ENCODE peak calls at places on chromosomes 1 and 21, in five cellular contexts. J, Q, W, Y and E are unnamed samples.

GRCh38 chr1:65172936-65173335 is 24.9 kb downstream of the AK4 start:
- DNase-seq in J (no peak), Y (no peak), Q (no peak), W (no peak), E (no peak)

GRCh38 chr1:14190508-14190907 is 408.0 kb upstream of the KAZN start:
- DNase-seq in J (no peak), Q (no peak), Y (no peak), W (no peak), E (no peak)

GRCh38 chr1:200081151-200081981 is 53.9 kb downstream of the NR5A2 start:
- DNase-seq in J (no peak), W (no peak), Q (no peak), Y (no peak), E (no peak)

GRCh38 chr1:105492941-105493340 is 1563.5 kb upstream of the PRMT6 start:
- DNase-seq in W (no peak), Y (no peak), J (no peak), Q (no peak), E (no peak)

GRCh38 chr1:164261691-164262240 is 297.2 kb upstream of the PBX1 start:
- DNase-seq in Q (no peak), W (no peak), Y (no peak), J (no peak), E (no peak)

GRCh38 chr1:65812065-65812464 is 19.4 kb downstream of the PDE4B start:
- DNase-seq in J (peak; percentile 40), W (no peak), Q (peak; percentile 71), Y (no peak), E (no peak)

GRCh38 chr21:39961251-39961650 is 94.0 kb downstream of the PCP4 start:
- DNase-seq in W (no peak), J (no peak), Y (no peak), Q (no peak), E (no peak)

GRCh38 chr1:204479387-204480136 is 15.0 kb downstream of the PIK3C2B start:
- DNase-seq in W (no peak), J (no peak), Q (no peak), Y (no peak), E (no peak)

GRCh38 chr1:22398656-22399420 is 52.8 kb upstream of the ZBTB40 start:
- DNase-seq in Y (no peak), W (no peak), J (no peak), Q (no peak), E (peak; percentile 88)

GRCh38 chr1:53862507-53862906 is 24.4 kb upstream of the NDC1 start:
- DNase-seq in W (no peak), J (no peak), Q (no peak), Y (no peak), E (no peak)

GRCh38 chr1:156760092-156760795 is 7.1 kb upstream of the PRCC start:
- DNase-seq in Q (peak; percentile 86), W (no peak), J (no peak), Y (no peak), E (no peak)

GRCh38 chr1:154519661-154520060 is 17.4 kb upstream of the SHE start:
- DNase-seq in Y (no peak), Q (no peak), W (no peak), J (no peak), E (no peak)

GRCh38 chr1:54516249-54516920 is 31.6 kb upstream of the ACOT11 start:
- DNase-seq in Q (no peak), W (no peak), J (no peak), Y (no peak), E (no peak)

GRCh38 chr21:46661211-46661625 is 25.7 kb downstream of the PRMT2 start:
- DNase-seq in W (no peak), Q (peak; percentile 62), J (peak; percentile 91), Y (peak; percentile 21), E (peak; percentile 60)

GRCh38 chr21:21165063-21165645 is 166.9 kb downstream of the NCAM2 start:
- DNase-seq in J (peak; percentile 59), Q (no peak), W (no peak), Y (no peak), E (no peak)

GRCh38 chr1:3625151-3625907 is 514 bp downstream of the TPRG1L start:
- DNase-seq in Q (no peak), W (no peak), Y (peak; percentile 43), J (peak; percentile 76), E (no peak)

GRCh38 chr1:167442854-167443565 is 75.3 kb downstream of the CD247 start:
- DNase-seq in W (no peak), J (no peak), Q (no peak), Y (no peak), E (no peak)

GRCh38 chr1:10105484-10105883 is 72.7 kb downstream of the UBE4B start:
- DNase-seq in J (no peak), Y (no peak), Q (peak; percentile 33), W (no peak), E (no peak)

GRCh38 chr1:28056129-28056925 is 32.1 kb downstream of the EYA3 start:
- DNase-seq in W (no peak), Y (peak; percentile 30), Q (no peak), J (no peak), E (no peak)

GRCh38 chr1:246302671-246303317 is 204.3 kb downstream of the SMYD3 start:
- DNase-seq in Q (no peak), Y (no peak), W (no peak), J (no peak), E (no peak)

GRCh38 chr21:44444286-44444931 is 10.9 kb upstream of the LRRC3 start:
- DNase-seq in J (no peak), Y (no peak), W (no peak), Q (no peak), E (no peak)

GRCh38 chr1:85339089-85339488 is 62.7 kb upstream of the BCL10 start:
- DNase-seq in Q (no peak), Y (no peak), W (no peak), J (no peak), E (no peak)

GRCh38 chr1:78465143-78465542 is 25.6 kb upstream of the PTGFR start:
- DNase-seq in Y (no peak), J (no peak), Q (no peak), W (no peak), E (no peak)

GRCh38 chr1:8004113-8004802 is 21.9 kb downstream of the ERRFI1 start:
- DNase-seq in Q (no peak), J (no peak), Y (no peak), W (no peak), E (no peak)

GRCh38 chr1:246580497-246581047 is 14.3 kb downstream of the CNST start:
- DNase-seq in J (no peak), Q (no peak), W (no peak), Y (no peak), E (no peak)

GRCh38 chr1:170262540-170262939 is 116.8 kb downstream of the NTMT2 start:
- DNase-seq in Y (no peak), J (no peak), W (no peak), Q (no peak), E (no peak)

GRCh38 chr1:1204998-1205768 is 1.2 kb downstream of the TNFRSF18 start:
- DNase-seq in Q (no peak), J (no peak), W (no peak), Y (no peak), E (no peak)

GRCh38 chr1:192474080-192474683 is 101.4 kb upstream of the RGS1 start:
- DNase-seq in Q (no peak), Y (no peak), J (no peak), W (no peak), E (peak; percentile 27)

GRCh38 chr1:82160036-82160435 is 359.3 kb downstream of the ADGRL2 start:
- DNase-seq in Y (no peak), Q (no peak), W (no peak), J (no peak), E (no peak)

GRCh38 chr21:38646213-38646837 is 148.0 kb upstream of the ERG start:
- DNase-seq in J (no peak), W (no peak), Y (no peak), Q (no peak), E (no peak)

GRCh38 chr1:76035053-76035452 is 39.5 kb upstream of the ST6GALNAC3 start:
- DNase-seq in W (no peak), Y (no peak), J (no peak), Q (no peak), E (no peak)

GRCh38 chr1:101175474-101175873 is 61.3 kb upstream of the S1PR1 start:
- DNase-seq in Y (no peak), W (no peak), Q (no peak), J (no peak), E (no peak)

GRCh38 chr1:64845831-64846425 is 101.1 kb downstream of the RAVER2 start:
- DNase-seq in Q (no peak), Y (no peak), J (no peak), W (no peak), E (no peak)

GRCh38 chr1:151988405-151988851 is 5.2 kb downstream of the S100A10 start:
- DNase-seq in J (peak; percentile 71), W (no peak), Y (no peak), Q (no peak), E (no peak)

GRCh38 chr1:28900562-28900961 is 13.8 kb upstream of the EPB41 start:
- DNase-seq in Q (no peak), W (no peak), J (no peak), Y (no peak), E (no peak)

GRCh38 chr1:7299329-7299799 is 471.7 kb upstream of the VAMP3 start:
- DNase-seq in W (peak; percentile 46), J (peak; percentile 82), Y (peak; percentile 5), Q (peak; percentile 40), E (no peak)

GRCh38 chr1:60813051-60813450 is 269.3 kb upstream of the NFIA start:
- DNase-seq in Q (no peak), W (no peak), Y (no peak), J (no peak), E (no peak)

GRCh38 chr1:24003331-24003972 is 23.3 kb upstream of the SRSF10 start:
- DNase-seq in J (no peak), Y (no peak), W (no peak), Q (no peak), E (no peak)

GRCh38 chr1:27563407-27564263 is 40.3 kb downstream of the AHDC1 start:
- DNase-seq in Y (no peak), J (peak; percentile 85), Q (no peak), W (no peak), E (no peak)